ENCODE peak calls at places on chromosomes 5 and 9, in five cellular contexts. Z is tibial artery, V is transverse colon, L is upper lobe of left lung, R is upper lobe of right lung. O is an unnamed sample.

GRCh38 chr5:121671624-121672023 is 180.1 kb upstream of the FTMT start:
- DNase-seq in Z (no peak), V (no peak), L (no peak), R (no peak), O (no peak)

GRCh38 chr5:59813761-59814562 is 79.6 kb downstream of the PDE4D start:
- DNase-seq in Z (no peak), V (peak; percentile 23), L (no peak), R (no peak), O (no peak)

GRCh38 chr5:138149530-138149929 is 10.3 kb upstream of the NME5 start:
- DNase-seq in Z (no peak), V (no peak), L (no peak), R (no peak), O (no peak)

GRCh38 chr5:39399135-39400036 is 25.4 kb downstream of the DAB2 start:
- DNase-seq in Z (no peak), V (no peak), L (no peak), R (no peak), O (no peak)

GRCh38 chr9:16266648-16267276 is 603.7 kb downstream of the BNC2 start:
- DNase-seq in Z (no peak), V (no peak), L (no peak), R (no peak), O (no peak)

GRCh38 chr9:85742630-85742928 is 825 bp upstream of the AGTPBP1 start:
- DNase-seq in Z (no peak), V (no peak), L (no peak), R (no peak), O (no peak)

GRCh38 chr9:82598254-82599039 is 464.5 kb downstream of the RASEF start:
- DNase-seq in Z (no peak), V (no peak), L (no peak), R (no peak), O (no peak)

GRCh38 chr5:81425569-81425968 is 31.6 kb upstream of the ACOT12 start:
- DNase-seq in Z (no peak), V (no peak), L (no peak), R (no peak), O (no peak)

GRCh38 chr9:85931495-85931894 is 9.5 kb upstream of the NAA35 start:
- DNase-seq in Z (no peak), V (no peak), L (no peak), R (no peak), O (no peak)

GRCh38 chr5:95969646-95970358 is 8.2 kb upstream of the ELL2 start:
- DNase-seq in Z (no peak), V (no peak), L (no peak), R (no peak), O (no peak)

GRCh38 chr5:154702477-154702876 is 52.7 kb upstream of the LARP1 start:
- DNase-seq in Z (no peak), V (no peak), L (no peak), R (no peak), O (no peak)

GRCh38 chr5:146301666-146302065 is 37.0 kb upstream of the POU4F3 start:
- DNase-seq in Z (no peak), V (no peak), L (no peak), R (no peak), O (no peak)

GRCh38 chr9:91904541-91905236 is 45.3 kb downstream of the ROR2 start:
- DNase-seq in Z (no peak), V (no peak), L (no peak), R (no peak), O (no peak)

GRCh38 chr5:157350939-157351338 is 85.0 kb downstream of the CYFIP2 start:
- DNase-seq in Z (no peak), V (no peak), L (no peak), R (no peak), O (no peak)

GRCh38 chr5:38936269-38936668 is 90.5 kb downstream of the OSMR start:
- DNase-seq in Z (no peak), V (no peak), L (no peak), R (no peak), O (no peak)

GRCh38 chr9:113658565-113658935 is 195.0 kb downstream of the RGS3 start:
- DNase-seq in Z (no peak), V (no peak), L (no peak), R (peak; percentile 30), O (no peak)

DNA sequence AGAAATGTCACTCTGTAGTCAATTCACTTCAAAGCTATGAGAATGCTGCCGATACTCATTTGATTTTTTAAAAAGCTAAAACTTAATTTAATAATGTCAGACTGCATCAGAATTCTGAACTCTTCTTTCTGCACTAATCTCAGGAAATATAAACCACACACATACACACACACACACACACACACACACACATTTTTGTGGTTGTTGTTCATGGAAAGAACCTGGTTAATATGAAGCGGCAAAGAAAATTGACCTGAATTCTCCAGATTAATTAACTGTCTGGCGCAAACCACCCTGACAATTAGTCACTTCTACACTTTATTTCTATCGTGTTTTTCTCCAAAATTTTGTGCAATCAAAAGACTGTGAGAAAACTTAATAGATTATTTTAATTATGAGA is 740.5 kb downstream of the TLE1 start:
- DNase-seq in Z (no peak), V (no peak), L (no peak), R (no peak), O (no peak)
- H3K4me3 ChIP-seq in Z (no peak overlapping the region), V (no peak overlapping the region), L (no peak overlapping the region), R (no peak overlapping the region), O (no peak overlapping the region)

GRCh38 chr5:150452914-150453313 is 3.4 kb upstream of the RPS14 start:
- DNase-seq in Z (no peak), V (no peak), L (no peak), R (no peak), O (no peak)
- H3K4me1 ChIP-seq in Z (no peaks in the 10 kb centered on the region), V (peaks cover 11% of the 10 kb centered on the region), L (peaks cover 18% of the 10 kb centered on the region), R (peaks cover 9% of the 10 kb centered on the region), O (peaks cover 9% of the 10 kb centered on the region)

GRCh38 chr9:35789541-35789940 is 1.9 kb upstream of the NPR2 start:
- DNase-seq in Z (no peak), V (no peak), L (no peak), R (no peak), O (no peak)

GRCh38 chr9:35790025-35790384 is 1.4 kb upstream of the NPR2 start:
- DNase-seq in Z (no peak), V (no peak), L (no peak), R (no peak), O (no peak)

GRCh38 chr9:35792044-35792813 is 838 bp downstream of the NPR2 start:
- DNase-seq in Z (no peak), V (no peak), L (peak; percentile 82), R (no peak), O (no peak)

GRCh38 chr9:35791321-35791921 is at the start of gene NPR2:
- DNase-seq in Z (peak; percentile 35), V (no peak), L (peak; percentile 90), R (peak; percentile 65), O (no peak)

GRCh38 chr9:35790385-35791291 is 753 bp upstream of the NPR2 start:
- DNase-seq in Z (peak; percentile 82), V (peak; percentile 71), L (peak; percentile 76), R (no peak), O (no peak)
- H3K4me3 ChIP-seq in Z (peak overlapping the region; percentile 61), V (no peak overlapping the region), L (peak overlapping the region; percentile 49), R (peak overlapping the region; percentile 50), O (peak overlapping the region; percentile 74)

DNA sequence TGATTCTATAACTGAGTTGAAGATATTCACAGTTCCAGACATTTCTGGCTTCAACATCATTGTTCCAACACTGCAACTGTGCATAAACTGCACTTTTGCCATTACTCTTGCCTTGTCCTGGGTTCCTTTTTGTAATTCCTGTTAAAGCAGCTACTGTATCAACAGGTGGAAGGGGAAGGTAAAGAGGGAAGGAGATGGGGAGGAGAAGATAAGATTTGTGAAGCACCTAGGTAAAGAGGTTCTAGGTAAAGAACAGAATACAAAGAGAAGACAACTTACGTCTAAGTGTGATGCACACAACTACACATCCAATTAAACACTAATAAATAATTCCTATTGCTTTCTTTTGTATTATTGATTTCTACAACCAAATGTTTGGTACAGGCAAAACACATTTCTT is 36.2 kb downstream of the LEAP2 start:
- DNase-seq in Z (no peak), V (no peak), L (no peak), R (no peak), O (no peak)
- H3K4me1 ChIP-seq in Z (no peaks in the 10 kb centered on the region), V (no peaks in the 10 kb centered on the region), L (peaks cover 6% of the 10 kb centered on the region), R (no peaks in the 10 kb centered on the region), O (no peaks in the 10 kb centered on the region)

GRCh38 chr9:130013326-130013725 is 29.7 kb downstream of the FNBP1 start:
- DNase-seq in Z (no peak), V (no peak), L (no peak), R (no peak), O (no peak)
- H3K4me3 ChIP-seq in Z (no peak overlapping the region), V (no peak overlapping the region), L (no peak overlapping the region), R (no peak overlapping the region), O (no peak overlapping the region)

GRCh38 chr9:136542246-136543041 is 3.4 kb downstream of the NOTCH1 start:
- DNase-seq in Z (no peak), V (no peak), L (peak; percentile 42), R (no peak), O (no peak)

GRCh38 chr9:136543280-136543679 is 2.6 kb downstream of the NOTCH1 start:
- DNase-seq in Z (no peak), V (no peak), L (peak; percentile 69), R (no peak), O (no peak)

GRCh38 chr9:136544549-136545064 is 1.2 kb downstream of the NOTCH1 start:
- DNase-seq in Z (peak; percentile 56), V (peak; percentile 81), L (peak; percentile 92), R (peak; percentile 87), O (no peak)

GRCh38 chr9:136545065-136545965 is 533 bp downstream of the NOTCH1 start:
- DNase-seq in Z (no peak), V (no peak), L (peak; percentile 92), R (no peak), O (no peak)

DNA sequence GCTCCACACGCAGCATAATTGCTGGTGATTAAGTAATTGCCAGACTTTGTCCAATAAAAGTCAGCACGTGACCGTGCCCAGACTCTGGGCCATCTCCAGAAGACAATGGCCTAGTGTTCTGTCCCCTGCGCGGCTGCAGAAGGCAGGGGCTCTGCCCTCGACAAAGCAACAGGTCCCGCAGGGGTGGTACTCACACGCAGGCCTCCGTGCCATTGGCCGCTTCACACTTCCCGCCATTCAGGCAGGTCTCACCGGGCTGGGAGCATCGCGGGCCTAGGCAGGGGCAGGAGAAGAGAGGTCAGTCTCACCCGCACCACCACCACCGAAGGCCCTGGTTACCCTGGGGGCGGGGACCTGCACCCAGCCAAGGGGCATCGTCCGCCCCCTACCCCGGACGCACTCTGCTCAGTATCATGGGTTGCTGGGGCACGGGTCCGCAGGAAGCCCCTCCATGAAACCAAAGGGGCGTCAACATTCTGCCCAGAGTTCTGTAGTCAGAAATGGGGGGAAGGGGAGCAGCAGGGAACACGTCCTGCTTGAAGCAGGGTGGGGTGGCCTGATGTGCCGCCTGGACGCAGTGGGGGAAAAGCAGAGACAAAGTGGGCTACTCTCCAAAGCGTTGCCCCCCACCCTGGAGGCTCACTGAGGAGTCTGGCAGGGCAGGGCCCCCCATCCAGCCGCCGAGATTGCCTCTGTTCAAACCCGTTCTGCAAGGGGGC is 1.9 kb downstream of the NOTCH1 start:
- DNase-seq in Z (no peak), V (peak; percentile 86), L (peak; percentile 72), R (no peak), O (no peak)
- H3K4me1 ChIP-seq in Z (no peaks in the 10 kb centered on the region), V (peaks cover 76% of the 10 kb centered on the region), L (peaks cover 77% of the 10 kb centered on the region), R (peaks cover 50% of the 10 kb centered on the region), O (peaks cover 90% of the 10 kb centered on the region)

DNA sequence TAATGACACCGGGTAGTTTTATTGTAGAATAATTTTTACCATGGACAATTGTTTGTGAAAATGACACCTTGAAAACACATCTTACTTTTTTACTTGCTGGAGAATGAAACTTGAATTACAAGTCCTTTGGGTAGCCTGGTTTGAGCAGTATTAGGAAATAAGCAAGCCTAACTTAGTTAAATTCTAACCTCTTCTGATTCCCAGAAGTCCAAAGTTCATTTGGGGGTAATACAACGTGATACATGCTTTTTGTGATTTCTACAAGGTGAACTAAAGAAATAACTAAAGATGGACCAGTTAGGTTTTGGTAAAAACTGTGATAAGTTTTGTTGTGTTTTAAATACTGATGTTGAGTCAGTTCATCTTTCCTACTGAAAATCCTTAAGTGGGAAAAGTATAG is 135.4 kb upstream of the DMRT1 start:
- DNase-seq in Z (no peak), V (no peak), L (no peak), R (no peak), O (no peak)
- H3K4me3 ChIP-seq in Z (peak overlapping the region; percentile 72), V (no peak overlapping the region), L (peak overlapping the region; percentile 52), R (peak overlapping the region; percentile 54), O (no peak overlapping the region)